ENCODE peak calls at places on chromosomes 11 and 22, in five cellular contexts. One of them, this sample, is unnamed.

GRCh38 chr11:128898580-128899344 is 7.6 kb downstream of the KCNJ5 start:
- DNase-seq in keratinocyte: no peak
- DNase-seq in hepatocyte: no peak
- DNase-seq in astrocyte: peak
- DNase-seq in HepG2: no peak
- DNase-seq in this sample: no peak

GRCh38 chr11:76314741-76315090 is 66.2 kb downstream of the THAP12 start:
- DNase-seq in hepatocyte: no peak
- DNase-seq in astrocyte: peak
- DNase-seq in keratinocyte: no peak
- DNase-seq in HepG2: no peak
- DNase-seq in this sample: no peak

GRCh38 chr11:19276859-19277808 is 36.4 kb upstream of the E2F8 start:
- DNase-seq in hepatocyte: peak
- DNase-seq in keratinocyte: peak
- DNase-seq in HepG2: peak
- DNase-seq in astrocyte: no peak
- DNase-seq in this sample: no peak

GRCh38 chr11:124896071-124896750 is 1.5 kb downstream of the ROBO4 start:
- DNase-seq in keratinocyte: peak
- DNase-seq in hepatocyte: no peak
- DNase-seq in astrocyte: peak
- DNase-seq in HepG2: no peak
- DNase-seq in this sample: no peak

GRCh38 chr11:128906185-128907065 is 15.3 kb downstream of the KCNJ5 start:
- DNase-seq in keratinocyte: no peak
- DNase-seq in astrocyte: no peak
- DNase-seq in HepG2: no peak
- DNase-seq in hepatocyte: no peak
- DNase-seq in this sample: no peak

GRCh38 chr11:26842458-26842841 is 120.6 kb upstream of the SLC5A12 start:
- DNase-seq in astrocyte: peak
- DNase-seq in keratinocyte: no peak
- DNase-seq in hepatocyte: peak
- DNase-seq in HepG2: no peak
- DNase-seq in this sample: no peak

GRCh38 chr11:3089236-3090061 is 32.2 kb upstream of the CARS1 start:
- DNase-seq in hepatocyte: no peak
- DNase-seq in HepG2: no peak
- DNase-seq in astrocyte: no peak
- DNase-seq in keratinocyte: no peak
- DNase-seq in this sample: no peak

GRCh38 chr22:29917052-29917902 is 34.3 kb downstream of the MTMR3 start:
- DNase-seq in hepatocyte: no peak
- DNase-seq in astrocyte: no peak
- DNase-seq in HepG2: peak
- DNase-seq in keratinocyte: no peak
- DNase-seq in this sample: peak

GRCh38 chr11:11471196-11471595 is 118.1 kb upstream of the CSNK2A3 start:
- DNase-seq in HepG2: no peak
- DNase-seq in astrocyte: no peak
- DNase-seq in keratinocyte: no peak
- DNase-seq in hepatocyte: no peak
- DNase-seq in this sample: no peak

GRCh38 chr11:75272391-75272790 is 31.8 kb downstream of the TPBGL start:
- DNase-seq in keratinocyte: no peak
- DNase-seq in hepatocyte: no peak
- DNase-seq in HepG2: no peak
- DNase-seq in astrocyte: no peak
- DNase-seq in this sample: no peak

GRCh38 chr22:32532819-32533128 is 58.2 kb downstream of the FBXO7 start:
- DNase-seq in astrocyte: no peak
- DNase-seq in keratinocyte: no peak
- DNase-seq in HepG2: no peak
- DNase-seq in hepatocyte: peak
- DNase-seq in this sample: no peak

GRCh38 chr11:72195518-72195917 is 3.6 kb downstream of the FOLR1 start:
- DNase-seq in hepatocyte: no peak
- DNase-seq in keratinocyte: no peak
- DNase-seq in astrocyte: no peak
- DNase-seq in HepG2: no peak
- DNase-seq in this sample: no peak

GRCh38 chr11:2685051-2685450 is 14.7 kb downstream of the KCNQ1OT1 start:
- DNase-seq in keratinocyte: no peak
- DNase-seq in hepatocyte: no peak
- DNase-seq in HepG2: no peak
- DNase-seq in astrocyte: no peak
- DNase-seq in this sample: no peak

GRCh38 chr11:42524534-42525227 is 787.1 kb upstream of the API5 start:
- DNase-seq in astrocyte: peak
- DNase-seq in hepatocyte: peak
- DNase-seq in HepG2: peak
- DNase-seq in keratinocyte: no peak
- DNase-seq in this sample: peak

GRCh38 chr11:120547871-120548681 is 36.5 kb downstream of the GRIK4 start:
- DNase-seq in keratinocyte: peak
- DNase-seq in hepatocyte: peak
- DNase-seq in HepG2: peak
- DNase-seq in astrocyte: peak
- DNase-seq in this sample: peak
- H2AFZ ChIP-seq in keratinocyte: no peak
- H2AFZ ChIP-seq in hepatocyte: no peak
- H2AFZ ChIP-seq in HepG2: no peak
- H2AFZ ChIP-seq in astrocyte: no peak
- H2AFZ ChIP-seq in this sample: no peak

GRCh38 chr11:88340366-88340930 is 2.9 kb upstream of the CTSC start:
- DNase-seq in keratinocyte: no peak
- DNase-seq in astrocyte: peak
- DNase-seq in HepG2: no peak
- DNase-seq in hepatocyte: no peak
- DNase-seq in this sample: no peak

GRCh38 chr11:88337342-88338222 is at the start of gene CTSC:
- DNase-seq in astrocyte: peak
- DNase-seq in keratinocyte: no peak
- DNase-seq in hepatocyte: peak
- DNase-seq in HepG2: peak
- DNase-seq in this sample: peak

GRCh38 chr11:88341852-88342251 is 4.3 kb upstream of the CTSC start:
- DNase-seq in astrocyte: no peak
- DNase-seq in HepG2: no peak
- DNase-seq in keratinocyte: no peak
- DNase-seq in hepatocyte: no peak
- DNase-seq in this sample: peak

GRCh38 chr11:88335284-88335683 is 2.3 kb downstream of the CTSC start:
- DNase-seq in hepatocyte: no peak
- DNase-seq in keratinocyte: no peak
- DNase-seq in HepG2: peak
- DNase-seq in astrocyte: no peak
- DNase-seq in this sample: no peak

GRCh38 chr11:88338223-88338661 is 706 bp upstream of the CTSC start:
- DNase-seq in keratinocyte: peak
- DNase-seq in hepatocyte: peak
- DNase-seq in HepG2: peak
- DNase-seq in astrocyte: peak
- DNase-seq in this sample: peak
- H2AFZ ChIP-seq in keratinocyte: peak
- H2AFZ ChIP-seq in hepatocyte: peak
- H2AFZ ChIP-seq in HepG2: peak
- H2AFZ ChIP-seq in astrocyte: peak
- H2AFZ ChIP-seq in this sample: peak

GRCh38 chr11:63273685-63274084 is 30.3 kb upstream of the SLC22A25 start:
- DNase-seq in astrocyte: no peak
- DNase-seq in HepG2: no peak
- DNase-seq in keratinocyte: no peak
- DNase-seq in hepatocyte: no peak
- DNase-seq in this sample: no peak

GRCh38 chr11:63280920-63281319 is 37.5 kb upstream of the SLC22A25 start:
- DNase-seq in hepatocyte: no peak
- DNase-seq in keratinocyte: no peak
- DNase-seq in astrocyte: no peak
- DNase-seq in HepG2: no peak
- DNase-seq in this sample: no peak

GRCh38 chr11:63282579-63282978 is 39.2 kb upstream of the SLC22A25 start:
- DNase-seq in astrocyte: no peak
- DNase-seq in hepatocyte: no peak
- DNase-seq in keratinocyte: no peak
- DNase-seq in HepG2: no peak
- DNase-seq in this sample: no peak

GRCh38 chr11:63274776-63275175 is 31.4 kb upstream of the SLC22A25 start:
- DNase-seq in keratinocyte: no peak
- DNase-seq in astrocyte: no peak
- DNase-seq in hepatocyte: no peak
- DNase-seq in HepG2: peak
- DNase-seq in this sample: peak

GRCh38 chr11:63277345-63277943 is 34.0 kb upstream of the SLC22A25 start:
- DNase-seq in hepatocyte: no peak
- DNase-seq in astrocyte: no peak
- DNase-seq in keratinocyte: no peak
- DNase-seq in HepG2: peak
- DNase-seq in this sample: peak
- H2AFZ ChIP-seq in hepatocyte: no peak
- H2AFZ ChIP-seq in astrocyte: no peak
- H2AFZ ChIP-seq in keratinocyte: no peak
- H2AFZ ChIP-seq in HepG2: no peak
- H2AFZ ChIP-seq in this sample: peak

GRCh38 chr11:47375020-47375419 is 3.3 kb downstream of the SPI1 start:
- DNase-seq in HepG2: no peak
- DNase-seq in astrocyte: no peak
- DNase-seq in hepatocyte: no peak
- DNase-seq in keratinocyte: no peak
- DNase-seq in this sample: no peak

GRCh38 chr11:47375546-47376085 is 2.7 kb downstream of the SPI1 start:
- DNase-seq in astrocyte: no peak
- DNase-seq in keratinocyte: no peak
- DNase-seq in HepG2: no peak
- DNase-seq in hepatocyte: no peak
- DNase-seq in this sample: no peak

GRCh38 chr11:47372422-47372821 is 5.9 kb downstream of the SPI1 start:
- DNase-seq in astrocyte: no peak
- DNase-seq in hepatocyte: peak
- DNase-seq in HepG2: no peak
- DNase-seq in keratinocyte: no peak
- DNase-seq in this sample: no peak

GRCh38 chr11:47376183-47376542 is 2.2 kb downstream of the SPI1 start:
- DNase-seq in hepatocyte: no peak
- DNase-seq in astrocyte: no peak
- DNase-seq in HepG2: no peak
- DNase-seq in keratinocyte: no peak
- DNase-seq in this sample: no peak

GRCh38 chr11:47373876-47374820 is 4.2 kb downstream of the SPI1 start:
- DNase-seq in HepG2: peak
- DNase-seq in hepatocyte: peak
- DNase-seq in astrocyte: peak
- DNase-seq in keratinocyte: no peak
- DNase-seq in this sample: peak
- H2AFZ ChIP-seq in HepG2: no peak
- H2AFZ ChIP-seq in hepatocyte: no peak
- H2AFZ ChIP-seq in astrocyte: peak
- H2AFZ ChIP-seq in keratinocyte: no peak
- H2AFZ ChIP-seq in this sample: peak

GRCh38 chr11:12989428-12990242 is 19.5 kb upstream of the RASSF10 start:
- DNase-seq in keratinocyte: peak
- DNase-seq in hepatocyte: no peak
- DNase-seq in HepG2: no peak
- DNase-seq in astrocyte: no peak
- DNase-seq in this sample: no peak

GRCh38 chr11:12981879-12982531 is 27.1 kb upstream of the RASSF10 start:
- DNase-seq in hepatocyte: peak
- DNase-seq in keratinocyte: no peak
- DNase-seq in HepG2: peak
- DNase-seq in astrocyte: no peak
- DNase-seq in this sample: peak

GRCh38 chr11:12983331-12983730 is 25.8 kb upstream of the RASSF10 start:
- DNase-seq in keratinocyte: no peak
- DNase-seq in hepatocyte: no peak
- DNase-seq in astrocyte: no peak
- DNase-seq in HepG2: peak
- DNase-seq in this sample: no peak

GRCh38 chr11:12986194-12986898 is 22.8 kb upstream of the RASSF10 start:
- DNase-seq in keratinocyte: no peak
- DNase-seq in hepatocyte: no peak
- DNase-seq in HepG2: no peak
- DNase-seq in astrocyte: no peak
- DNase-seq in this sample: no peak
- H2AFZ ChIP-seq in keratinocyte: no peak
- H2AFZ ChIP-seq in hepatocyte: no peak
- H2AFZ ChIP-seq in HepG2: no peak
- H2AFZ ChIP-seq in astrocyte: no peak
- H2AFZ ChIP-seq in this sample: no peak

GRCh38 chr22:45632791-45633515 is 38.7 kb upstream of the ATXN10 start:
- DNase-seq in hepatocyte: no peak
- DNase-seq in HepG2: peak
- DNase-seq in astrocyte: peak
- DNase-seq in keratinocyte: no peak
- DNase-seq in this sample: peak
- H2AFZ ChIP-seq in hepatocyte: no peak
- H2AFZ ChIP-seq in HepG2: no peak
- H2AFZ ChIP-seq in astrocyte: no peak
- H2AFZ ChIP-seq in keratinocyte: no peak
- H2AFZ ChIP-seq in this sample: peak

GRCh38 chr11:65557280-65558001 is 718 bp downstream of the LTBP3 start:
- DNase-seq in hepatocyte: no peak
- DNase-seq in HepG2: peak
- DNase-seq in keratinocyte: no peak
- DNase-seq in astrocyte: no peak
- DNase-seq in this sample: no peak
- H2AFZ ChIP-seq in hepatocyte: peak
- H2AFZ ChIP-seq in HepG2: no peak
- H2AFZ ChIP-seq in keratinocyte: no peak
- H2AFZ ChIP-seq in astrocyte: no peak
- H2AFZ ChIP-seq in this sample: no peak

GRCh38 chr11:8081591-8082021 is 595 bp downstream of the TUB start:
- DNase-seq in hepatocyte: peak
- DNase-seq in keratinocyte: no peak
- DNase-seq in astrocyte: no peak
- DNase-seq in HepG2: no peak
- DNase-seq in this sample: no peak

GRCh38 chr11:8082391-8083087 is 1.5 kb downstream of the TUB start:
- DNase-seq in HepG2: no peak
- DNase-seq in hepatocyte: peak
- DNase-seq in astrocyte: no peak
- DNase-seq in keratinocyte: no peak
- DNase-seq in this sample: peak

GRCh38 chr11:8080069-8080670 is 841 bp upstream of the TUB start:
- DNase-seq in keratinocyte: no peak
- DNase-seq in HepG2: no peak
- DNase-seq in hepatocyte: no peak
- DNase-seq in astrocyte: no peak
- DNase-seq in this sample: no peak

GRCh38 chr11:8079111-8079675 is 1.8 kb upstream of the TUB start:
- DNase-seq in keratinocyte: no peak
- DNase-seq in astrocyte: no peak
- DNase-seq in HepG2: no peak
- DNase-seq in hepatocyte: no peak
- DNase-seq in this sample: no peak

GRCh38 chr11:8080674-8081590 is at the start of gene TUB:
- DNase-seq in hepatocyte: peak
- DNase-seq in keratinocyte: no peak
- DNase-seq in astrocyte: no peak
- DNase-seq in HepG2: no peak
- DNase-seq in this sample: peak
- H2AFZ ChIP-seq in hepatocyte: peak
- H2AFZ ChIP-seq in keratinocyte: peak
- H2AFZ ChIP-seq in astrocyte: peak
- H2AFZ ChIP-seq in HepG2: no peak
- H2AFZ ChIP-seq in this sample: peak

GRCh38 chr11:70481625-70482528 is 83.5 kb downstream of the CTTN start:
- DNase-seq in keratinocyte: no peak
- DNase-seq in astrocyte: peak
- DNase-seq in HepG2: no peak
- DNase-seq in hepatocyte: peak
- DNase-seq in this sample: no peak
- H2AFZ ChIP-seq in keratinocyte: no peak
- H2AFZ ChIP-seq in astrocyte: no peak
- H2AFZ ChIP-seq in HepG2: no peak
- H2AFZ ChIP-seq in hepatocyte: no peak
- H2AFZ ChIP-seq in this sample: no peak

This sample was measured in GM23338.